ENCODE peak calls at places on chromosomes 5 and 9, in eight cellular contexts. One of them, this sample, is unnamed.

GRCh38 chr5:111783537-111783936 is 26.5 kb upstream of the NREP start:
- DNase-seq in fibroblast of lung: no peak
- DNase-seq in cardiac septum: no peak
- DNase-seq in activated naive CD4-positive, alpha-beta T cell treated with anti-CD3 and anti-CD28 coated beads for 36 hours: no peak
- DNase-seq in CD8-positive, alpha-beta T cell: no peak
- DNase-seq in NCI-H2029: no peak
- DNase-seq in sigmoid colon: no peak
- DNase-seq in caudate nucleus: no peak
- DNase-seq in this sample: no peak

GRCh38 chr5:127031147-127031862 is 947 bp upstream of the MARCHF3 start:
- DNase-seq in fibroblast of lung: no peak
- DNase-seq in cardiac septum: no peak
- DNase-seq in activated naive CD4-positive, alpha-beta T cell treated with anti-CD3 and anti-CD28 coated beads for 36 hours: peak
- DNase-seq in CD8-positive, alpha-beta T cell: peak
- DNase-seq in NCI-H2029: no peak
- DNase-seq in sigmoid colon: no peak
- DNase-seq in caudate nucleus: no peak
- DNase-seq in this sample: no peak

GRCh38 chr5:34657550-34657921 is 1.4 kb downstream of the RAI14 start:
- DNase-seq in fibroblast of lung: peak
- DNase-seq in cardiac septum: no peak
- DNase-seq in activated naive CD4-positive, alpha-beta T cell treated with anti-CD3 and anti-CD28 coated beads for 36 hours: no peak
- DNase-seq in CD8-positive, alpha-beta T cell: no peak
- DNase-seq in NCI-H2029: no peak
- DNase-seq in sigmoid colon: peak
- DNase-seq in caudate nucleus: no peak
- DNase-seq in this sample: no peak

GRCh38 chr9:96423985-96424336 is 5.8 kb upstream of the ZNF367 start:
- DNase-seq in fibroblast of lung: no peak
- DNase-seq in cardiac septum: no peak
- DNase-seq in activated naive CD4-positive, alpha-beta T cell treated with anti-CD3 and anti-CD28 coated beads for 36 hours: no peak
- DNase-seq in CD8-positive, alpha-beta T cell: no peak
- DNase-seq in NCI-H2029: no peak
- DNase-seq in sigmoid colon: no peak
- DNase-seq in caudate nucleus: no peak
- DNase-seq in this sample: no peak

GRCh38 chr9:131304676-131305366 is 15.3 kb downstream of the PLPP7 start:
- DNase-seq in fibroblast of lung: no peak
- DNase-seq in cardiac septum: no peak
- DNase-seq in activated naive CD4-positive, alpha-beta T cell treated with anti-CD3 and anti-CD28 coated beads for 36 hours: no peak
- DNase-seq in CD8-positive, alpha-beta T cell: no peak
- DNase-seq in NCI-H2029: no peak
- DNase-seq in sigmoid colon: no peak
- DNase-seq in caudate nucleus: no peak
- DNase-seq in this sample: no peak

GRCh38 chr5:33120671-33121070 is 320.1 kb upstream of the TARS1 start:
- DNase-seq in fibroblast of lung: peak
- DNase-seq in cardiac septum: no peak
- DNase-seq in activated naive CD4-positive, alpha-beta T cell treated with anti-CD3 and anti-CD28 coated beads for 36 hours: no peak
- DNase-seq in CD8-positive, alpha-beta T cell: no peak
- DNase-seq in NCI-H2029: no peak
- DNase-seq in sigmoid colon: no peak
- DNase-seq in caudate nucleus: no peak
- DNase-seq in this sample: no peak

GRCh38 chr5:16593630-16594029 is 23.2 kb downstream of the RETREG1 start:
- DNase-seq in fibroblast of lung: no peak
- DNase-seq in cardiac septum: no peak
- DNase-seq in activated naive CD4-positive, alpha-beta T cell treated with anti-CD3 and anti-CD28 coated beads for 36 hours: no peak
- DNase-seq in CD8-positive, alpha-beta T cell: peak
- DNase-seq in NCI-H2029: no peak
- DNase-seq in sigmoid colon: no peak
- DNase-seq in caudate nucleus: no peak
- DNase-seq in this sample: no peak

GRCh38 chr5:174173766-174174165 is 128.3 kb downstream of the NSG2 start:
- DNase-seq in fibroblast of lung: no peak
- DNase-seq in cardiac septum: no peak
- DNase-seq in activated naive CD4-positive, alpha-beta T cell treated with anti-CD3 and anti-CD28 coated beads for 36 hours: no peak
- DNase-seq in CD8-positive, alpha-beta T cell: no peak
- DNase-seq in NCI-H2029: no peak
- DNase-seq in sigmoid colon: no peak
- DNase-seq in caudate nucleus: no peak
- DNase-seq in this sample: no peak

GRCh38 chr5:32852535-32852934 is 141.4 kb downstream of the NPR3 start:
- DNase-seq in fibroblast of lung: peak
- DNase-seq in cardiac septum: no peak
- DNase-seq in activated naive CD4-positive, alpha-beta T cell treated with anti-CD3 and anti-CD28 coated beads for 36 hours: no peak
- DNase-seq in CD8-positive, alpha-beta T cell: no peak
- DNase-seq in NCI-H2029: no peak
- DNase-seq in sigmoid colon: no peak
- DNase-seq in caudate nucleus: no peak
- DNase-seq in this sample: no peak

GRCh38 chr9:107198718-107199117 is 84.4 kb upstream of the RAD23B start:
- DNase-seq in fibroblast of lung: no peak
- DNase-seq in cardiac septum: no peak
- DNase-seq in activated naive CD4-positive, alpha-beta T cell treated with anti-CD3 and anti-CD28 coated beads for 36 hours: no peak
- DNase-seq in CD8-positive, alpha-beta T cell: no peak
- DNase-seq in NCI-H2029: no peak
- DNase-seq in sigmoid colon: no peak
- DNase-seq in caudate nucleus: no peak
- DNase-seq in this sample: no peak

GRCh38 chr9:113538131-113538530 is 74.6 kb downstream of the RGS3 start:
- DNase-seq in fibroblast of lung: no peak
- DNase-seq in cardiac septum: peak
- DNase-seq in activated naive CD4-positive, alpha-beta T cell treated with anti-CD3 and anti-CD28 coated beads for 36 hours: no peak
- DNase-seq in CD8-positive, alpha-beta T cell: no peak
- DNase-seq in NCI-H2029: no peak
- DNase-seq in sigmoid colon: peak
- DNase-seq in caudate nucleus: no peak
- DNase-seq in this sample: no peak

GRCh38 chr5:123035950-123036390 is 555 bp downstream of the PPIC start:
- DNase-seq in fibroblast of lung: peak
- DNase-seq in cardiac septum: peak
- DNase-seq in activated naive CD4-positive, alpha-beta T cell treated with anti-CD3 and anti-CD28 coated beads for 36 hours: no peak
- DNase-seq in CD8-positive, alpha-beta T cell: no peak
- DNase-seq in NCI-H2029: no peak
- DNase-seq in sigmoid colon: peak
- DNase-seq in caudate nucleus: peak
- DNase-seq in this sample: no peak

GRCh38 chr9:112761912-112762651 is 11.5 kb downstream of the SNX30 start:
- DNase-seq in fibroblast of lung: peak
- DNase-seq in cardiac septum: no peak
- DNase-seq in activated naive CD4-positive, alpha-beta T cell treated with anti-CD3 and anti-CD28 coated beads for 36 hours: no peak
- DNase-seq in CD8-positive, alpha-beta T cell: no peak
- DNase-seq in NCI-H2029: no peak
- DNase-seq in sigmoid colon: no peak
- DNase-seq in caudate nucleus: no peak
- DNase-seq in this sample: no peak

This sample was measured in natural killer cell.